ENCODE peak calls at places on chromosomes 5 and 9, in eight cellular contexts. N, G, Z, F, O, Q, D and J are unnamed samples.

GRCh38 chr9:70746316-70746715 is 331.9 kb upstream of the KLF9 start:
- DNase-seq in G (no peak), Q (no peak), Z (peak), F (no peak), N (no peak), D (no peak), O (no peak), J (no peak)

GRCh38 chr9:134175291-134175807 is 11.0 kb upstream of the RNU6ATAC start:
- DNase-seq in G (no peak), D (no peak), Z (peak), N (no peak), Q (peak), O (peak), F (peak), J (peak)

GRCh38 chr5:158943057-158943456 is 156.7 kb downstream of the EBF1 start:
- DNase-seq in G (peak), N (no peak), O (peak), F (no peak), Q (no peak), D (peak), Z (no peak), J (no peak)

GRCh38 chr5:102288630-102289029 is 7.5 kb downstream of the SLCO4C1 start:
- DNase-seq in O (no peak), Z (no peak), F (no peak), D (no peak), Q (no peak), G (no peak), N (no peak), J (no peak)

GRCh38 chr5:30959238-30959637 is 234.2 kb upstream of the CDH6 start:
- DNase-seq in Z (no peak), G (no peak), Q (no peak), N (no peak), O (no peak), D (no peak), F (no peak), J (no peak)

GRCh38 chr5:148909001-148909400 is 82.6 kb downstream of the ADRB2 start:
- DNase-seq in F (no peak), D (peak), O (no peak), Z (no peak), N (no peak), G (peak), Q (no peak), J (no peak)

GRCh38 chr5:142293486-142293885 is 31.3 kb downstream of the SPRY4 start:
- DNase-seq in G (no peak), Z (no peak), Q (no peak), O (peak), F (no peak), N (no peak), D (no peak), J (no peak)

GRCh38 chr9:136051568-136052432 is 43.3 kb downstream of the NACC2 start:
- DNase-seq in N (peak), Q (peak), Z (peak), F (peak), D (peak), G (peak), O (peak), J (peak)

GRCh38 chr5:40915341-40915926 is 6.1 kb downstream of the C7 start:
- DNase-seq in G (no peak), O (no peak), Q (no peak), D (peak), F (no peak), N (no peak), Z (no peak), J (no peak)

GRCh38 chr9:20689833-20690232 is 5.8 kb downstream of the FOCAD start:
- DNase-seq in D (no peak), F (no peak), O (no peak), Q (no peak), G (no peak), N (no peak), Z (no peak), J (no peak)

GRCh38 chr5:39274388-39275085 is 55.2 kb upstream of the FYB1 start:
- DNase-seq in Q (no peak), D (peak), G (no peak), F (no peak), Z (no peak), N (no peak), O (no peak), J (no peak)

GRCh38 chr5:92559331-92559730 is 1021.7 kb downstream of the NR2F1-AS1 start:
- DNase-seq in O (peak), Z (no peak), G (no peak), N (no peak), F (no peak), D (no peak), Q (no peak), J (no peak)

GRCh38 chr9:110284211-110284849 is 28.0 kb upstream of the TXN start:
- DNase-seq in D (no peak), O (no peak), Z (no peak), Q (no peak), N (no peak), G (no peak), F (no peak), J (no peak)

GRCh38 chr5:86665984-86666760 is 48.4 kb downstream of the COX7C start:
- DNase-seq in Z (peak), D (no peak), Q (no peak), F (no peak), N (peak), G (no peak), O (no peak), J (no peak)

GRCh38 chr5:116063950-116064349 is 20.9 kb upstream of the COMMD10 start:
- DNase-seq in D (no peak), Z (no peak), G (no peak), N (no peak), O (peak), Q (no peak), F (no peak), J (no peak)

GRCh38 chr9:93681316-93682154 is 105.2 kb downstream of the PHF2 start:
- DNase-seq in F (no peak), Q (no peak), G (no peak), Z (no peak), O (peak), D (no peak), N (no peak), J (no peak)

GRCh38 chr5:120372899-120373298 is 91.2 kb upstream of the PRR16 start:
- DNase-seq in G (no peak), D (no peak), N (no peak), O (no peak), F (no peak), Z (no peak), Q (no peak), J (no peak)

GRCh38 chr9:32551491-32552049 is 557 bp upstream of the SMIM27 start:
- DNase-seq in F (peak), N (peak), G (no peak), D (peak), Q (peak), O (peak), Z (no peak), J (no peak)

GRCh38 chr5:884345-885126 is 8.1 kb downstream of the BRD9 start:
- DNase-seq in O (no peak), Z (no peak), D (no peak), G (no peak), F (no peak), N (no peak), Q (no peak), J (no peak)

GRCh38 chr5:33153891-33154290 is 286.9 kb upstream of the TARS1 start:
- DNase-seq in G (no peak), F (no peak), N (no peak), Q (no peak), Z (no peak), O (peak), D (no peak), J (no peak)

GRCh38 chr5:109830955-109831502 is 141.3 kb downstream of the MAN2A1 start:
- DNase-seq in Z (no peak), G (no peak), D (no peak), N (no peak), F (no peak), O (peak), Q (no peak), J (no peak)

GRCh38 chr5:75558972-75559632 is 47.4 kb downstream of the POLK start:
- DNase-seq in Z (no peak), G (no peak), Q (no peak), D (peak), N (no peak), F (no peak), O (no peak), J (no peak)

GRCh38 chr5:168614661-168615060 is 35.5 kb upstream of the PANK3 start:
- DNase-seq in N (no peak), F (no peak), Z (no peak), O (no peak), G (no peak), D (no peak), Q (no peak), J (no peak)

GRCh38 chr5:80654054-80654390 is 430 bp upstream of the MSH3 start:
- DNase-seq in N (peak), Q (no peak), O (peak), G (no peak), F (peak), D (no peak), Z (peak), J (peak)

GRCh38 chr9:90340421-90340820 is 302.2 kb downstream of the DIRAS2 start:
- DNase-seq in O (peak), Q (no peak), N (no peak), Z (no peak), D (peak), F (no peak), G (peak), J (no peak)

GRCh38 chr5:107919361-107919760 is 248.6 kb upstream of the EFNA5 start:
- DNase-seq in O (no peak), N (no peak), D (no peak), F (no peak), Z (no peak), G (no peak), Q (no peak), J (no peak)

GRCh38 chr5:142095651-142096330 is 12.8 kb upstream of the NDFIP1 start:
- DNase-seq in O (no peak), D (no peak), Q (no peak), N (no peak), G (no peak), F (no peak), Z (no peak), J (no peak)

GRCh38 chr5:117103703-117104102 is 529.1 kb upstream of the SEMA6A start:
- DNase-seq in O (no peak), G (no peak), Q (no peak), D (no peak), N (peak), F (no peak), Z (peak), J (no peak)

GRCh38 chr5:59358497-59358896 is 535.0 kb downstream of the PDE4D start:
- DNase-seq in Q (peak), D (peak), Z (peak), N (no peak), F (no peak), G (peak), O (peak), J (no peak)

GRCh38 chr5:146704949-146705665 is 173.4 kb downstream of the PPP2R2B start:
- DNase-seq in F (no peak), Z (no peak), D (no peak), O (no peak), Q (no peak), G (no peak), N (no peak), J (no peak)

GRCh38 chr5:116361171-116361967 is 213.3 kb downstream of the SEMA6A start:
- DNase-seq in N (no peak), D (peak), Q (peak), G (no peak), F (no peak), Z (peak), O (no peak), J (no peak)

GRCh38 chr5:169161022-169161680 is 139.8 kb downstream of the SLIT3 start:
- DNase-seq in Q (peak), Z (peak), N (no peak), O (peak), G (peak), F (peak), D (peak), J (no peak)